ENCODE peak calls at places on chromosomes 2 and 18, in four cellular contexts. M is AG08396, V is amniotic stem cell, T is ovary. K is an unnamed sample.
A peak's percentile ranks its signal among the peaks of the same experiment; 100 is the strongest.

GRCh38 chr2:181036848-181037603 is 56.6 kb downstream of the UBE2E3 start:
- DNase-seq in M (peak; percentile 21), V (peak; percentile 9), T (no peak), K (no peak)

GRCh38 chr2:182941939-182942338 is 75.5 kb upstream of the FRZB start:
- DNase-seq in T (no peak), V (no peak), M (no peak), K (no peak)

GRCh38 chr2:232376260-232376659 is 2.3 kb upstream of the ALPP start:
- DNase-seq in M (no peak), V (no peak), T (no peak), K (no peak)

GRCh38 chr2:216837740-216838139 is 22.1 kb downstream of the TNP1 start:
- DNase-seq in V (no peak), M (no peak), T (no peak), K (no peak)

GRCh38 chr2:48175254-48175653 is 269.0 kb upstream of the FBXO11 start:
- DNase-seq in M (peak; percentile 63), V (no peak), T (no peak), K (peak; percentile 6)

GRCh38 chr2:172617115-172617514 is 61.2 kb downstream of the PDK1 start:
- DNase-seq in T (no peak), V (no peak), M (no peak), K (no peak)

GRCh38 chr18:41324934-41325333 is 630.1 kb upstream of the PIK3C3 start:
- DNase-seq in V (no peak), M (no peak), T (no peak), K (no peak)

GRCh38 chr2:229160180-229160579 is 110.9 kb downstream of the PID1 start:
- DNase-seq in V (no peak), M (no peak), T (no peak), K (no peak)

GRCh38 chr2:109331864-109332848 is 203.2 kb downstream of the SH3RF3 start:
- DNase-seq in V (peak; percentile 95), T (no peak), M (peak; percentile 61), K (no peak)

GRCh38 chr2:168181825-168182224 is 65.6 kb downstream of the STK39 start:
- DNase-seq in V (no peak), M (no peak), T (no peak), K (no peak)

GRCh38 chr2:160305081-160305750 is 105.1 kb upstream of the ITGB6 start:
- DNase-seq in V (no peak), M (no peak), T (no peak), K (no peak)

GRCh38 chr2:197708331-197708730 is 3.2 kb downstream of the MARS2 start:
- DNase-seq in M (peak; percentile 24), V (no peak), T (no peak), K (no peak)